ENCODE peak calls at places on chromosomes 5 and 9, in six cellular contexts. U, N, Y, Z, H and B are unnamed samples.

GRCh38 chr9:113542741-113543140 is 79.2 kb downstream of the RGS3 start:
- DNase-seq in U (no peak), N (no peak), Y (no peak), Z (no peak), H (no peak), B (no peak)

GRCh38 chr5:149150457-149150856 is 9.2 kb downstream of the ABLIM3 start:
- DNase-seq in U (peak; percentile 50), N (no peak), Y (no peak), Z (no peak), H (no peak), B (no peak)

GRCh38 chr5:50535393-50535792 is 94.3 kb upstream of the EMB start:
- DNase-seq in U (no peak), N (no peak), Y (no peak), Z (no peak), H (no peak), B (no peak)

GRCh38 chr9:112169368-112169767 is 5.7 kb downstream of the SUSD1 start:
- DNase-seq in U (no peak), N (no peak), Y (no peak), Z (no peak), H (peak; percentile 55), B (no peak)

GRCh38 chr5:140926211-140926902 is at the start of gene PCDHAC1:
- DNase-seq in U (no peak), N (peak; percentile 90), Y (peak; percentile 81), Z (peak; percentile 95), H (no peak), B (peak; percentile 92)

GRCh38 chr5:77232959-77233358 is 22.5 kb downstream of the PDE8B start:
- DNase-seq in U (no peak), N (peak; percentile 20), Y (no peak), Z (no peak), H (no peak), B (no peak)

GRCh38 chr5:110413856-110414255 is 312.6 kb downstream of the TMEM232 start:
- DNase-seq in U (no peak), N (peak; percentile 51), Y (no peak), Z (no peak), H (no peak), B (no peak)

GRCh38 chr5:58849995-58850667 is 267.3 kb downstream of the RAB3C start:
- DNase-seq in U (peak; percentile 26), N (peak; percentile 43), Y (no peak), Z (no peak), H (peak; percentile 68), B (peak; percentile 64)

GRCh38 chr9:16985559-16986348 is 115.3 kb upstream of the BNC2 start:
- DNase-seq in U (peak; percentile 93), N (no peak), Y (no peak), Z (no peak), H (no peak), B (no peak)

GRCh38 chr9:107367727-107368502 is 84.8 kb downstream of the RAD23B start:
- DNase-seq in U (no peak), N (no peak), Y (no peak), Z (no peak), H (no peak), B (no peak)

GRCh38 chr9:16673171-16673570 is 197.3 kb downstream of the BNC2 start:
- DNase-seq in U (peak; percentile 54), N (no peak), Y (no peak), Z (no peak), H (no peak), B (no peak)

GRCh38 chr5:86679529-86679928 is 61.8 kb downstream of the COX7C start:
- DNase-seq in U (peak; percentile 87), N (peak; percentile 78), Y (no peak), Z (no peak), H (no peak), B (peak; percentile 9)

GRCh38 chr9:14652729-14653377 is 40.4 kb downstream of the ZDHHC21 start:
- DNase-seq in U (peak; percentile 24), N (peak; percentile 48), Y (no peak), Z (no peak), H (no peak), B (peak; percentile 14)

GRCh38 chr5:55140908-55141665 is 18.9 kb upstream of the GPX8 start:
- DNase-seq in U (no peak), N (no peak), Y (no peak), Z (no peak), H (no peak), B (no peak)

DNA sequence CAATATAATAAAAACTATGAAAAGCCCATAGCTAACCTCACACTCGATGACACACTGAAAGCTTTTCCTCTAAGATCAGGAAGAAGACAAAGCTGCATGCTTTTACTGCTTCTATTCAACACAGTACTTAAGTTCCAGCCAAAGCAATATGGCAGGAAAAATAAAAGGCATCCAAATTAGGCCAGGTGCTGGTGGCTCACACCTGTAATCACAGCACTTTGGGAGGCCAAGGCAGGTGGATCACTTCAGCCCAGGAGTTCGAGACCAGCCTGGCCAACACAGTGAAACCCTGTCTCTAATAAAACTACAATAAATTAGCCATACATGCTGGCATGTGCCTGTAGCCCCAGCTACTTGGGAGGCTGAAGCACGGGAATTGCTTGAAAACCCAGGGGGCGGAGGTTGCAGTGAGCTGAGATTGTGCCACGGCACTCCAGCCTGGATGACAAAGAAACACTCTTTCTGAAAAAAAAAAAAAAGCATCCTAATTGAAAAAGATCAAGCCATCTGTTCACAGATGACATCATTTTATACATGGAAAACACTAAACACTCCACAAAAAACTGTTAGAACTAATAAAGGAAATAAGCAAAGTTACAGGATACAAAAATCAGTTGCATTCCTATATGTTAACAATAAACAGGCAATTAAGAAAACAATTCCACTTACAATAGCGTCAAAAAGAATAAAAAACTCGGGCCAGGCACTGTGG is 17.9 kb downstream of the ZFR start:
- DNase-seq in U (no peak), N (no peak), Y (no peak), Z (no peak), H (no peak), B (no peak)
- H2AFZ ChIP-seq in U (no peak overlapping the region), N (no peak overlapping the region), Y (no peak overlapping the region), Z (no peak overlapping the region), H (no peak overlapping the region), B (no peak overlapping the region)

GRCh38 chr5:163504091-163504931 is 1.1 kb upstream of the MAT2B start:
- DNase-seq in U (peak; percentile 52), N (peak; percentile 80), Y (no peak), Z (no peak), H (no peak), B (peak; percentile 27)
- H3K4ac ChIP-seq in U (peak overlapping the region; percentile 88), N (peak overlapping the region; percentile 97), Y (peak overlapping the region; percentile 91), Z (peak overlapping the region; percentile 1), H (no peak overlapping the region), B (no peak overlapping the region)

GRCh38 chr9:108759399-108759798 is 96.4 kb downstream of the ACTL7B start:
- DNase-seq in U (no peak), N (no peak), Y (no peak), Z (no peak), H (no peak), B (no peak)

GRCh38 chr9:108759835-108760234 is 96.0 kb downstream of the ACTL7B start:
- DNase-seq in U (no peak), N (no peak), Y (no peak), Z (no peak), H (no peak), B (no peak)

GRCh38 chr9:108755979-108756378 is 99.8 kb downstream of the ACTL7B start:
- DNase-seq in U (no peak), N (no peak), Y (no peak), Z (no peak), H (no peak), B (no peak)

GRCh38 chr9:108760841-108761240 is 94.9 kb downstream of the ACTL7B start:
- DNase-seq in U (no peak), N (no peak), Y (no peak), Z (no peak), H (no peak), B (no peak)

GRCh38 chr9:108756746-108757490 is 98.9 kb downstream of the ACTL7B start:
- DNase-seq in U (no peak), N (no peak), Y (no peak), Z (no peak), H (peak; percentile 36), B (no peak)
- H3K23ac ChIP-seq in U (no peak overlapping the region), N (no peak overlapping the region), Y (no peak overlapping the region), Z (no peak overlapping the region), H (no peak overlapping the region), B (no peak overlapping the region)

DNA sequence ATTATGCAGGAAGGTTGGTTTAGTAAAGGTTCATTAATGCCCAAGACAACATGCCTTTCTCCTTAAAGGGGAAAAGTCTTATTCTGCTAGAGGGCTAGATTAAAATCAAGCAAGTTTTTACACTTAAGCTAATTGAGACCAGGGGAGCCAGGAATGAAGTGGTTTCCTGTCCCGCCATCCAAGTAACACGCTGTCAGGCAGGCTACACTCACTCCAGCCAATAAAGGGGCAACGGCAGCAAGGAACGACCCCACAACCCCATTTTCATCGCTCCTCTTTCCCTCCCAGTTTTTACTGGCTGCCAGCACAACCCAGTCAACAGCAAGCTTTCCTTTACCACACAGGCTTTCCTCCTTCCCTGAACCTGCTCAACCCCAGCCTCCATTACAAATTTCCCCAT is 225.1 kb downstream of the DCP2 start:
- DNase-seq in U (no peak), N (no peak), Y (no peak), Z (no peak), H (no peak), B (no peak)
- H2AFZ ChIP-seq in U (no peak overlapping the region), N (no peak overlapping the region), Y (no peak overlapping the region), Z (no peak overlapping the region), H (no peak overlapping the region), B (no peak overlapping the region)

DNA sequence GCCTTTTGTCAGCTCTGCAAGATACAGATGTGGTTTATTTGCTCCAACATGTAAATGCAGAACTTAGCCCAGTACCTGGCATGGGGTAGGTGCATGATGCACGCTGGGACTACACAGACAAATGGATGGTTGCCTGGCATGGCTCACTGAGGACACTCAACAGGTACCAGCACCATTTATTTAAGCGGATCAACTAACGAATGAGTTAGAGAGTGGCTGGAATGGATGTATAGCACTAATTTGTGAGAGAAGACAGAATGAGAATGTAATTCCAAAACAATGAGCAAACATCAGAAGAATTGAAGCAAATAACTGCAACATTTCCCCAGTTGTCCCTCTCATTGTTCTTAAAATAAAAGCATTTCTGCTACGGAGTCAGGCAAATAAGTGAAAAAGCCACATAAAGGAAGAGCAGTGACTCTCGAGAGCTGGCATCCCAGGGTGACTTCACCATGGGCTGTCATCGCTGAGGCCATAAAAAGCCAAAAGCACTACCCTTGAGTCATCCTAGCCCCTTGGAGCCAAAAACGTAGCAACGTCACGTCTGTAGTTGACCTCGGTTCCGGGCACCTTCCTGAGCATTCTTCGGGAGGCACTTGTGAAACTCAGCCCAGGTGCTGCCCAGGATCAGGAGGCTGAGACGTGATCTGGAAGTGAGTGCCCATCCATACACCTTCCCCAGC is 290.3 kb downstream of the NSG2 start:
- DNase-seq in U (no peak), N (no peak), Y (no peak), Z (no peak), H (no peak), B (no peak)
- H3K4ac ChIP-seq in U (no peak overlapping the region), N (no peak overlapping the region), Y (no peak overlapping the region), Z (no peak overlapping the region), H (peak overlapping the region; percentile 89), B (no peak overlapping the region)

GRCh38 chr5:160774646-160775313 is 77.2 kb downstream of the ATP10B start:
- DNase-seq in U (no peak), N (no peak), Y (no peak), Z (no peak), H (no peak), B (peak; percentile 27)
- H3K23ac ChIP-seq in U (no peak overlapping the region), N (no peak overlapping the region), Y (no peak overlapping the region), Z (no peak overlapping the region), H (no peak overlapping the region), B (no peak overlapping the region)

DNA sequence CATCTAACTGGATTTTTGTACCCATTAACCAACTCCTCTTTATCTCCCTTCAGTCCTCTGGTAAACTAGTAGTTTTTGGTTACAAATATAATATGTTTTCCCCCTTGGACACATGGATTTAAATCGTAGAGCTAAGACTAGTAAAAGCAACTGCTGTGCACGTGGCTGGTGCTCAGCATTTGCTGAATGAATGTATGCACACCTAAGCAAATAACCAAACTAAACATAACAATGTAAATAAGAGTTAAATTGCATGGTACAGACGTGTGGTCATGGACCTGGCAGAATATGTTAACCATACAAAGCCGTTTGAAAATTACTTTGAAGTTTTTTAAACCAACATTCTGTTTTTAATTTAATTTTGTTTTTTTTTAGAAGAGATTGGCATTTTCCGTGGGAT is 65.2 kb upstream of the FYB1 start:
- DNase-seq in U (no peak), N (no peak), Y (no peak), Z (no peak), H (no peak), B (no peak)
- H2AFZ ChIP-seq in U (no peak overlapping the region), N (no peak overlapping the region), Y (no peak overlapping the region), Z (no peak overlapping the region), H (no peak overlapping the region), B (no peak overlapping the region)